ENCODE peak calls at places on chromosomes 3 and 15, in seven cellular contexts. T is EH, S is posterior cingulate gyrus, Y is coronary artery, W is neural progenitor cell, U is NCI-H2227 treated with DMSO at 0.1 percent for 48 hours, E is pancreas. D is an unnamed sample.

GRCh38 chr3:171811059-171811912 is 1.0 kb upstream of the PLD1 start:
- DNase-seq in T (peak), S (no peak), Y (no peak), W (no peak), U (no peak), E (no peak), D (peak)

GRCh38 chr3:57228734-57229505 is 1.4 kb downstream of the APPL1 start:
- DNase-seq in T (peak), S (no peak), Y (no peak), W (no peak), U (no peak), E (no peak), D (peak)

GRCh38 chr3:85626662-85627061 is 667.9 kb downstream of the CADM2 start:
- DNase-seq in T (no peak), S (no peak), Y (no peak), W (peak), U (no peak), E (no peak), D (no peak)

GRCh38 chr15:25693321-25694237 is 169.5 kb downstream of the ATP10A start:
- DNase-seq in T (peak), S (peak), Y (no peak), W (peak), U (no peak), E (no peak), D (no peak)

GRCh38 chr3:177448987-177449975 is 252.0 kb upstream of the TBL1XR1 start:
- DNase-seq in T (peak), S (no peak), Y (no peak), W (no peak), U (no peak), E (no peak), D (peak)

GRCh38 chr3:81749285-81749684 is 12.2 kb downstream of the GBE1 start:
- DNase-seq in T (peak), S (no peak), Y (no peak), W (no peak), U (no peak), E (no peak), D (no peak)

GRCh38 chr3:141352262-141352984 is 15.9 kb upstream of the ZBTB38 start:
- DNase-seq in T (no peak), S (no peak), Y (no peak), W (no peak), U (no peak), E (no peak), D (no peak)

GRCh38 chr3:105957722-105958121 is 88.9 kb upstream of the CBLB start:
- DNase-seq in T (peak), S (no peak), Y (no peak), W (no peak), U (no peak), E (no peak), D (peak)

GRCh38 chr3:187794731-187795130 is 49.5 kb upstream of the BCL6 start:
- DNase-seq in T (no peak), S (no peak), Y (no peak), W (no peak), U (no peak), E (no peak), D (no peak)

GRCh38 chr3:184846500-184846899 is 34.5 kb downstream of the VPS8 start:
- DNase-seq in T (no peak), S (no peak), Y (no peak), W (no peak), U (no peak), E (no peak), D (no peak)

GRCh38 chr3:150170843-150171513 is 200.3 kb upstream of the PFN2 start:
- DNase-seq in T (no peak), S (peak), Y (no peak), W (no peak), U (no peak), E (no peak), D (no peak)

GRCh38 chr3:186209810-186210752 is 101.2 kb upstream of the ETV5 start:
- DNase-seq in T (peak), S (peak), Y (peak), W (peak), U (no peak), E (peak), D (peak)

GRCh38 chr15:89526601-89527441 is 30.4 kb upstream of the RHCG start:
- DNase-seq in T (no peak), S (no peak), Y (no peak), W (no peak), U (no peak), E (peak), D (no peak)

GRCh38 chr3:128170866-128171516 is 17.7 kb downstream of the EEFSEC start:
- DNase-seq in T (peak), S (no peak), Y (no peak), W (peak), U (no peak), E (peak), D (peak)

GRCh38 chr15:40743921-40744809 is 10.9 kb downstream of the RMDN3 start:
- DNase-seq in T (peak), S (no peak), Y (no peak), W (no peak), U (no peak), E (no peak), D (peak)

GRCh38 chr3:53518495-53518981 is 24.1 kb downstream of the CACNA1D start:
- DNase-seq in T (no peak), S (no peak), Y (no peak), W (no peak), U (no peak), E (no peak), D (no peak)

D was measured in astrocyte.